ENCODE peak calls at places on chromosome 18, in five cellular contexts. Z is stomach, V is adrenal gland, J is lower lobe of right lung, H is heart left ventricle. Q is an unnamed sample.
A peak's percentile ranks its signal among the peaks of the same experiment; 100 is the strongest.

GRCh38 chr18:6929370-6930102 is 188.1 kb downstream of the LAMA1 start:
- DNase-seq in Z (no peak), V (no peak), J (no peak), H (no peak), Q (no peak)

GRCh38 chr18:2430191-2430590 is 141.1 kb downstream of the METTL4 start:
- DNase-seq in Z (no peak), V (no peak), J (no peak), H (no peak), Q (no peak)

GRCh38 chr18:76803814-76804213 is 18.5 kb upstream of the ZNF236 start:
- DNase-seq in Z (peak; percentile 67), V (peak; percentile 80), J (no peak), H (peak; percentile 47), Q (peak; percentile 50)

GRCh38 chr18:36095936-36096519 is 28.7 kb upstream of the RPRD1A start:
- DNase-seq in Z (no peak), V (no peak), J (no peak), H (no peak), Q (no peak)

GRCh38 chr18:24111936-24112335 is 26.9 kb upstream of the CABYR start:
- DNase-seq in Z (no peak), V (no peak), J (no peak), H (no peak), Q (no peak)

GRCh38 chr18:21632393-21632792 is 20.3 kb downstream of the SNRPD1 start:
- DNase-seq in Z (no peak), V (no peak), J (no peak), H (no peak), Q (no peak)

GRCh38 chr18:78559584-78559983 is 420.0 kb upstream of the SALL3 start:
- DNase-seq in Z (no peak), V (no peak), J (no peak), H (no peak), Q (no peak)

GRCh38 chr18:31772699-31773098 is 12.0 kb upstream of the SLC25A52 start:
- DNase-seq in Z (no peak), V (no peak), J (no peak), H (no peak), Q (no peak)

GRCh38 chr18:3207565-3207964 is 12.2 kb downstream of the MYOM1 start:
- DNase-seq in Z (no peak), V (no peak), J (no peak), H (no peak), Q (no peak)

GRCh38 chr18:80198391-80198790 is 48.9 kb downstream of the PARD6G start:
- DNase-seq in Z (no peak), V (no peak), J (no peak), H (no peak), Q (no peak)

GRCh38 chr18:10912790-10913560 is 236.4 kb downstream of the PIEZO2 start:
- DNase-seq in Z (no peak), V (no peak), J (no peak), H (peak; percentile 36), Q (no peak)

GRCh38 chr18:41949206-41949920 is 5.7 kb upstream of the PIK3C3 start:
- DNase-seq in Z (no peak), V (no peak), J (no peak), H (no peak), Q (no peak)

GRCh38 chr18:13392899-13393298 is 174.3 kb downstream of the LDLRAD4 start:
- DNase-seq in Z (no peak), V (no peak), J (no peak), H (no peak), Q (no peak)

GRCh38 chr18:76562286-76562840 is 67.3 kb upstream of the ZNF516 start:
- DNase-seq in Z (no peak), V (no peak), J (no peak), H (no peak), Q (no peak)

GRCh38 chr18:32346667-32347066 is 124.0 kb downstream of the GAREM1 start:
- DNase-seq in Z (no peak), V (no peak), J (no peak), H (no peak), Q (no peak)

GRCh38 chr18:74152906-74153305 is 4.6 kb downstream of the TIMM21 start:
- DNase-seq in Z (no peak), V (no peak), J (no peak), H (no peak), Q (no peak)

GRCh38 chr18:13427354-13427753 is 208.8 kb downstream of the LDLRAD4 start:
- DNase-seq in Z (peak; percentile 45), V (no peak), J (no peak), H (no peak), Q (peak; percentile 85)

GRCh38 chr18:37266290-37266689 is 299.3 kb downstream of the CELF4 start:
- DNase-seq in Z (no peak), V (no peak), J (no peak), H (no peak), Q (no peak)

GRCh38 chr18:47978603-47979002 is 48.1 kb upstream of the SMAD2 start:
- DNase-seq in Z (no peak), V (no peak), J (no peak), H (no peak), Q (no peak)
- H3K4me1 ChIP-seq in Z (no peaks in the 10 kb centered on the region), V (no peaks in the 10 kb centered on the region), J (no peaks in the 10 kb centered on the region), H (no peaks in the 10 kb centered on the region), Q (no peaks in the 10 kb centered on the region)

GRCh38 chr18:4802296-4802695 is 347.2 kb upstream of the DLGAP1 start:
- DNase-seq in Z (no peak), V (no peak), J (no peak), H (no peak), Q (no peak)
- H3K9me3 ChIP-seq in Z (peaks cover 49% of the 10 kb centered on the region), V (no peaks in the 10 kb centered on the region), J (no peaks in the 10 kb centered on the region), H (peaks cover 19% of the 10 kb centered on the region), Q (peaks cover 4% of the 10 kb centered on the region)

GRCh38 chr18:49886891-49887764 is 73.8 kb upstream of the ACAA2 start:
- DNase-seq in Z (no peak), V (no peak), J (no peak), H (no peak), Q (no peak)
- TF ChIP-seq CTCF in Z (no peak), V (no peak), J (no peak), H (no peak), Q (no peak)

GRCh38 chr18:48619016-48619415 is 80.2 kb downstream of the CTIF start:
- DNase-seq in Z (no peak), V (no peak), J (no peak), H (no peak), Q (no peak)
- H3K4me1 ChIP-seq in Z (peaks cover 20% of the 10 kb centered on the region), V (peaks cover 12% of the 10 kb centered on the region), J (peaks cover 24% of the 10 kb centered on the region), H (peaks cover 38% of the 10 kb centered on the region), Q (peaks cover 49% of the 10 kb centered on the region)

GRCh38 chr18:43714346-43715010 is 437.2 kb upstream of the SYT4 start:
- DNase-seq in Z (no peak), V (no peak), J (no peak), H (no peak), Q (no peak)
- H3K9me3 ChIP-seq in Z (no peaks in the 10 kb centered on the region), V (no peaks in the 10 kb centered on the region), J (no peaks in the 10 kb centered on the region), H (no peaks in the 10 kb centered on the region), Q (no peaks in the 10 kb centered on the region)

Q was measured in tibial artery.